ENCODE peak calls at places on chromosomes 7 and 10, in ten cellular contexts. One of them, this sample, is unnamed.

GRCh38 chr10:99297033-99297432 is 32.1 kb upstream of the CNNM1 start:
- DNase-seq in stimulated activated CD8-positive, alpha-beta memory T cell treated with anti-CD3 and anti-CD28 coated beads, Interleukin-2, amount 100 ng/mL, for 1 hour: no peak
- DNase-seq in HT1080: no peak
- DNase-seq in stimulated activated naive CD4-positive, alpha-beta T cell: no peak
- DNase-seq in EL: no peak
- DNase-seq in hepatocyte: no peak
- DNase-seq in SK-MEL-5: no peak
- DNase-seq in progenitor cell of endocrine pancreas: no peak
- DNase-seq in T-helper 22 cell: no peak
- DNase-seq in omental fat pad: no peak
- DNase-seq in this sample: no peak

GRCh38 chr7:129213828-129214227 is 11.0 kb upstream of the AHCYL2 start:
- DNase-seq in stimulated activated CD8-positive, alpha-beta memory T cell treated with anti-CD3 and anti-CD28 coated beads, Interleukin-2, amount 100 ng/mL, for 1 hour: no peak
- DNase-seq in HT1080: peak
- DNase-seq in stimulated activated naive CD4-positive, alpha-beta T cell: no peak
- DNase-seq in EL: no peak
- DNase-seq in hepatocyte: peak
- DNase-seq in SK-MEL-5: peak
- DNase-seq in progenitor cell of endocrine pancreas: no peak
- DNase-seq in T-helper 22 cell: no peak
- DNase-seq in omental fat pad: no peak
- DNase-seq in this sample: peak

GRCh38 chr10:127973810-127974311 is 67.0 kb downstream of the PTPRE start:
- DNase-seq in stimulated activated CD8-positive, alpha-beta memory T cell treated with anti-CD3 and anti-CD28 coated beads, Interleukin-2, amount 100 ng/mL, for 1 hour: no peak
- DNase-seq in HT1080: no peak
- DNase-seq in stimulated activated naive CD4-positive, alpha-beta T cell: no peak
- DNase-seq in EL: no peak
- DNase-seq in hepatocyte: no peak
- DNase-seq in SK-MEL-5: no peak
- DNase-seq in progenitor cell of endocrine pancreas: no peak
- DNase-seq in T-helper 22 cell: no peak
- DNase-seq in omental fat pad: no peak
- DNase-seq in this sample: no peak

GRCh38 chr7:128841961-128842673 is 11.9 kb downstream of the FLNC start:
- DNase-seq in stimulated activated CD8-positive, alpha-beta memory T cell treated with anti-CD3 and anti-CD28 coated beads, Interleukin-2, amount 100 ng/mL, for 1 hour: no peak
- DNase-seq in HT1080: peak
- DNase-seq in stimulated activated naive CD4-positive, alpha-beta T cell: peak
- DNase-seq in EL: peak
- DNase-seq in hepatocyte: no peak
- DNase-seq in SK-MEL-5: peak
- DNase-seq in progenitor cell of endocrine pancreas: no peak
- DNase-seq in T-helper 22 cell: no peak
- DNase-seq in omental fat pad: no peak
- DNase-seq in this sample: peak

GRCh38 chr10:18497955-18498354 is 153.4 kb downstream of the NSUN6 start:
- DNase-seq in stimulated activated CD8-positive, alpha-beta memory T cell treated with anti-CD3 and anti-CD28 coated beads, Interleukin-2, amount 100 ng/mL, for 1 hour: no peak
- DNase-seq in HT1080: no peak
- DNase-seq in stimulated activated naive CD4-positive, alpha-beta T cell: no peak
- DNase-seq in EL: no peak
- DNase-seq in hepatocyte: no peak
- DNase-seq in SK-MEL-5: no peak
- DNase-seq in progenitor cell of endocrine pancreas: no peak
- DNase-seq in T-helper 22 cell: no peak
- DNase-seq in omental fat pad: no peak
- DNase-seq in this sample: no peak

GRCh38 chr10:61984803-61985418 is 83.4 kb downstream of the ARID5B start:
- DNase-seq in stimulated activated CD8-positive, alpha-beta memory T cell treated with anti-CD3 and anti-CD28 coated beads, Interleukin-2, amount 100 ng/mL, for 1 hour: no peak
- DNase-seq in HT1080: no peak
- DNase-seq in stimulated activated naive CD4-positive, alpha-beta T cell: no peak
- DNase-seq in EL: no peak
- DNase-seq in hepatocyte: no peak
- DNase-seq in SK-MEL-5: no peak
- DNase-seq in progenitor cell of endocrine pancreas: no peak
- DNase-seq in T-helper 22 cell: no peak
- DNase-seq in omental fat pad: no peak
- DNase-seq in this sample: no peak

GRCh38 chr7:2257651-2258050 is 15.6 kb downstream of the NUDT1 start:
- DNase-seq in stimulated activated CD8-positive, alpha-beta memory T cell treated with anti-CD3 and anti-CD28 coated beads, Interleukin-2, amount 100 ng/mL, for 1 hour: no peak
- DNase-seq in HT1080: no peak
- DNase-seq in stimulated activated naive CD4-positive, alpha-beta T cell: no peak
- DNase-seq in EL: no peak
- DNase-seq in hepatocyte: no peak
- DNase-seq in SK-MEL-5: no peak
- DNase-seq in progenitor cell of endocrine pancreas: no peak
- DNase-seq in T-helper 22 cell: no peak
- DNase-seq in omental fat pad: no peak
- DNase-seq in this sample: no peak

GRCh38 chr7:114691605-114692004 is 230.3 kb upstream of the MDFIC start:
- DNase-seq in stimulated activated CD8-positive, alpha-beta memory T cell treated with anti-CD3 and anti-CD28 coated beads, Interleukin-2, amount 100 ng/mL, for 1 hour: no peak
- DNase-seq in HT1080: no peak
- DNase-seq in stimulated activated naive CD4-positive, alpha-beta T cell: no peak
- DNase-seq in EL: no peak
- DNase-seq in hepatocyte: no peak
- DNase-seq in SK-MEL-5: no peak
- DNase-seq in progenitor cell of endocrine pancreas: no peak
- DNase-seq in T-helper 22 cell: no peak
- DNase-seq in omental fat pad: no peak
- DNase-seq in this sample: no peak

GRCh38 chr10:45470098-45471012 is 96.3 kb downstream of the ALOX5 start:
- DNase-seq in stimulated activated CD8-positive, alpha-beta memory T cell treated with anti-CD3 and anti-CD28 coated beads, Interleukin-2, amount 100 ng/mL, for 1 hour: no peak
- DNase-seq in HT1080: no peak
- DNase-seq in stimulated activated naive CD4-positive, alpha-beta T cell: peak
- DNase-seq in EL: peak
- DNase-seq in hepatocyte: peak
- DNase-seq in SK-MEL-5: peak
- DNase-seq in progenitor cell of endocrine pancreas: no peak
- DNase-seq in T-helper 22 cell: peak
- DNase-seq in omental fat pad: no peak
- DNase-seq in this sample: no peak

GRCh38 chr7:134016223-134016941 is 110.8 kb upstream of the LRGUK start:
- DNase-seq in stimulated activated CD8-positive, alpha-beta memory T cell treated with anti-CD3 and anti-CD28 coated beads, Interleukin-2, amount 100 ng/mL, for 1 hour: no peak
- DNase-seq in HT1080: peak
- DNase-seq in stimulated activated naive CD4-positive, alpha-beta T cell: no peak
- DNase-seq in EL: peak
- DNase-seq in hepatocyte: peak
- DNase-seq in SK-MEL-5: peak
- DNase-seq in progenitor cell of endocrine pancreas: peak
- DNase-seq in T-helper 22 cell: no peak
- DNase-seq in omental fat pad: no peak
- DNase-seq in this sample: no peak

GRCh38 chr10:52050429-52051047 is 263.5 kb upstream of the DKK1 start:
- DNase-seq in stimulated activated CD8-positive, alpha-beta memory T cell treated with anti-CD3 and anti-CD28 coated beads, Interleukin-2, amount 100 ng/mL, for 1 hour: no peak
- DNase-seq in HT1080: no peak
- DNase-seq in stimulated activated naive CD4-positive, alpha-beta T cell: no peak
- DNase-seq in EL: no peak
- DNase-seq in hepatocyte: no peak
- DNase-seq in SK-MEL-5: no peak
- DNase-seq in progenitor cell of endocrine pancreas: no peak
- DNase-seq in T-helper 22 cell: no peak
- DNase-seq in omental fat pad: no peak
- DNase-seq in this sample: no peak

GRCh38 chr7:106165328-106165727 is 53.2 kb upstream of the SYPL1 start:
- DNase-seq in stimulated activated CD8-positive, alpha-beta memory T cell treated with anti-CD3 and anti-CD28 coated beads, Interleukin-2, amount 100 ng/mL, for 1 hour: no peak
- DNase-seq in HT1080: peak
- DNase-seq in stimulated activated naive CD4-positive, alpha-beta T cell: no peak
- DNase-seq in EL: peak
- DNase-seq in hepatocyte: no peak
- DNase-seq in SK-MEL-5: peak
- DNase-seq in progenitor cell of endocrine pancreas: no peak
- DNase-seq in T-helper 22 cell: no peak
- DNase-seq in omental fat pad: no peak
- DNase-seq in this sample: no peak

GRCh38 chr7:93945756-93946540 is 24.4 kb downstream of the GNG11 start:
- DNase-seq in stimulated activated CD8-positive, alpha-beta memory T cell treated with anti-CD3 and anti-CD28 coated beads, Interleukin-2, amount 100 ng/mL, for 1 hour: no peak
- DNase-seq in HT1080: no peak
- DNase-seq in stimulated activated naive CD4-positive, alpha-beta T cell: no peak
- DNase-seq in EL: no peak
- DNase-seq in hepatocyte: no peak
- DNase-seq in SK-MEL-5: no peak
- DNase-seq in progenitor cell of endocrine pancreas: no peak
- DNase-seq in T-helper 22 cell: no peak
- DNase-seq in omental fat pad: no peak
- DNase-seq in this sample: no peak

GRCh38 chr7:17109017-17109416 is 189.4 kb upstream of the AHR start:
- DNase-seq in stimulated activated CD8-positive, alpha-beta memory T cell treated with anti-CD3 and anti-CD28 coated beads, Interleukin-2, amount 100 ng/mL, for 1 hour: no peak
- DNase-seq in HT1080: peak
- DNase-seq in stimulated activated naive CD4-positive, alpha-beta T cell: no peak
- DNase-seq in EL: peak
- DNase-seq in hepatocyte: no peak
- DNase-seq in SK-MEL-5: no peak
- DNase-seq in progenitor cell of endocrine pancreas: no peak
- DNase-seq in T-helper 22 cell: no peak
- DNase-seq in omental fat pad: no peak
- DNase-seq in this sample: no peak

GRCh38 chr7:103752995-103753394 is 236.5 kb downstream of the RELN start:
- DNase-seq in stimulated activated CD8-positive, alpha-beta memory T cell treated with anti-CD3 and anti-CD28 coated beads, Interleukin-2, amount 100 ng/mL, for 1 hour: no peak
- DNase-seq in HT1080: peak
- DNase-seq in stimulated activated naive CD4-positive, alpha-beta T cell: no peak
- DNase-seq in EL: peak
- DNase-seq in hepatocyte: peak
- DNase-seq in SK-MEL-5: peak
- DNase-seq in progenitor cell of endocrine pancreas: no peak
- DNase-seq in T-helper 22 cell: no peak
- DNase-seq in omental fat pad: no peak
- DNase-seq in this sample: no peak

GRCh38 chr10:34063592-34063991 is 729.1 kb upstream of the NRP1 start:
- DNase-seq in stimulated activated CD8-positive, alpha-beta memory T cell treated with anti-CD3 and anti-CD28 coated beads, Interleukin-2, amount 100 ng/mL, for 1 hour: no peak
- DNase-seq in HT1080: no peak
- DNase-seq in stimulated activated naive CD4-positive, alpha-beta T cell: no peak
- DNase-seq in EL: no peak
- DNase-seq in hepatocyte: no peak
- DNase-seq in SK-MEL-5: no peak
- DNase-seq in progenitor cell of endocrine pancreas: no peak
- DNase-seq in T-helper 22 cell: no peak
- DNase-seq in omental fat pad: no peak
- DNase-seq in this sample: no peak

GRCh38 chr7:37536706-37537105 is 88.0 kb upstream of the ELMO1 start:
- DNase-seq in stimulated activated CD8-positive, alpha-beta memory T cell treated with anti-CD3 and anti-CD28 coated beads, Interleukin-2, amount 100 ng/mL, for 1 hour: no peak
- DNase-seq in HT1080: no peak
- DNase-seq in stimulated activated naive CD4-positive, alpha-beta T cell: no peak
- DNase-seq in EL: no peak
- DNase-seq in hepatocyte: no peak
- DNase-seq in SK-MEL-5: no peak
- DNase-seq in progenitor cell of endocrine pancreas: no peak
- DNase-seq in T-helper 22 cell: no peak
- DNase-seq in omental fat pad: no peak
- DNase-seq in this sample: no peak

GRCh38 chr7:106448346-106448991 is 163.7 kb upstream of the NAMPT start:
- DNase-seq in stimulated activated CD8-positive, alpha-beta memory T cell treated with anti-CD3 and anti-CD28 coated beads, Interleukin-2, amount 100 ng/mL, for 1 hour: no peak
- DNase-seq in HT1080: no peak
- DNase-seq in stimulated activated naive CD4-positive, alpha-beta T cell: no peak
- DNase-seq in EL: no peak
- DNase-seq in hepatocyte: no peak
- DNase-seq in SK-MEL-5: no peak
- DNase-seq in progenitor cell of endocrine pancreas: no peak
- DNase-seq in T-helper 22 cell: no peak
- DNase-seq in omental fat pad: no peak
- DNase-seq in this sample: no peak

GRCh38 chr7:139811106-139811505 is 18.0 kb upstream of the TBXAS1 start:
- DNase-seq in stimulated activated CD8-positive, alpha-beta memory T cell treated with anti-CD3 and anti-CD28 coated beads, Interleukin-2, amount 100 ng/mL, for 1 hour: no peak
- DNase-seq in HT1080: peak
- DNase-seq in stimulated activated naive CD4-positive, alpha-beta T cell: no peak
- DNase-seq in EL: no peak
- DNase-seq in hepatocyte: no peak
- DNase-seq in SK-MEL-5: no peak
- DNase-seq in progenitor cell of endocrine pancreas: no peak
- DNase-seq in T-helper 22 cell: no peak
- DNase-seq in omental fat pad: no peak
- DNase-seq in this sample: peak

GRCh38 chr7:7221602-7222038 is 39.3 kb downstream of the C1GALT1 start:
- DNase-seq in stimulated activated CD8-positive, alpha-beta memory T cell treated with anti-CD3 and anti-CD28 coated beads, Interleukin-2, amount 100 ng/mL, for 1 hour: no peak
- DNase-seq in HT1080: peak
- DNase-seq in stimulated activated naive CD4-positive, alpha-beta T cell: no peak
- DNase-seq in EL: peak
- DNase-seq in hepatocyte: peak
- DNase-seq in SK-MEL-5: peak
- DNase-seq in progenitor cell of endocrine pancreas: no peak
- DNase-seq in T-helper 22 cell: no peak
- DNase-seq in omental fat pad: no peak
- DNase-seq in this sample: no peak